ENCODE peak calls at places on chromosomes 1 and 21, in four cellular contexts. D is fibroblast of the conjunctiva, I is cardiac fibroblast, O is nucleus accumbens. H is an unnamed sample.
A peak's percentile ranks its signal among the peaks of the same experiment; 100 is the strongest.

GRCh38 chr21:43718872-43719747 is at the start of gene PDXK:
- DNase-seq in D (no peak), I (peak; percentile 87), O (peak; percentile 81), H (peak; percentile 89)

GRCh38 chr1:119674835-119675289 is 26.8 kb upstream of the ZNF697 start:
- DNase-seq in D (peak; percentile 80), I (peak; percentile 81), O (no peak), H (peak; percentile 52)

GRCh38 chr1:29812397-29813135 is 576.2 kb downstream of the PTPRU start:
- DNase-seq in D (no peak), I (no peak), O (no peak), H (no peak)

GRCh38 chr1:47587891-47588582 is 150.2 kb downstream of the FOXD2 start:
- DNase-seq in D (no peak), I (peak; percentile 4), O (no peak), H (no peak)

GRCh38 chr1:32250893-32251716 is at the start of gene LCK:
- DNase-seq in D (no peak), I (no peak), O (no peak), H (no peak)

GRCh38 chr1:34500451-34500850 is 254.4 kb upstream of the GJB5 start:
- DNase-seq in D (no peak), I (peak; percentile 1), O (no peak), H (peak; percentile 8)

GRCh38 chr1:94416901-94417701 is 1.1 kb upstream of the ABCD3 start:
- DNase-seq in D (peak; percentile 55), I (peak; percentile 88), O (peak; percentile 17), H (peak; percentile 34)

GRCh38 chr1:152167835-152168534 is 9.0 kb upstream of the RPTN start:
- DNase-seq in D (no peak), I (peak; percentile 69), O (no peak), H (peak; percentile 95)

GRCh38 chr1:179770887-179771502 is 27.9 kb downstream of the FAM163A start:
- DNase-seq in D (no peak), I (no peak), O (no peak), H (no peak)